ENCODE peak calls at places on chromosomes 4 and X, in eight cellular contexts. K is AG09309, S is retinal pigment epithelial cell, N is tibial artery, G is cardiac fibroblast, F is HFF-Myc, R is epithelial cell of proximal tubule, V is testis. H is an unnamed sample.

GRCh38 chrX:68894513-68895338 is 65.9 kb downstream of the EFNB1 start:
- DNase-seq in S (no peak), G (peak), R (no peak), F (no peak), V (peak), N (peak), K (no peak), H (no peak)

GRCh38 chr4:124423160-124423559 is 289.4 kb downstream of the ANKRD50 start:
- DNase-seq in V (no peak), G (peak), R (no peak), N (no peak), K (no peak), S (no peak), F (no peak), H (no peak)

GRCh38 chrX:12988797-12989196 is 13.9 kb downstream of the TMSB4X start:
- DNase-seq in F (no peak), N (no peak), G (peak), R (no peak), K (no peak), V (no peak), S (peak), H (no peak)

GRCh38 chr4:175542787-175543186 is 269.3 kb downstream of the GPM6A start:
- DNase-seq in S (no peak), V (no peak), N (no peak), K (no peak), F (no peak), R (no peak), G (peak), H (no peak)

GRCh38 chrX:71953946-71954345 is 43.3 kb downstream of the NHSL2 start:
- DNase-seq in R (no peak), N (no peak), V (no peak), F (no peak), S (no peak), K (no peak), G (no peak), H (no peak)

GRCh38 chrX:104565791-104566687 is at the start of gene IL1RAPL2:
- DNase-seq in F (no peak), S (no peak), V (peak), K (no peak), N (no peak), G (peak), R (no peak), H (peak)

GRCh38 chrX:57607295-57608187 is 15.7 kb downstream of the ZXDB start:
- DNase-seq in R (no peak), F (no peak), N (no peak), S (no peak), G (no peak), V (no peak), K (no peak), H (no peak)

GRCh38 chr4:74632634-74633033 is 161.7 kb downstream of the BTC start:
- DNase-seq in G (peak), S (peak), N (peak), F (peak), K (peak), V (peak), R (peak), H (no peak)

GRCh38 chr4:54842226-54843055 is 184.7 kb downstream of the KIT start:
- DNase-seq in R (no peak), V (no peak), K (no peak), F (no peak), G (no peak), S (no peak), N (no peak), H (no peak)

GRCh38 chr4:15186149-15186548 is 183.9 kb downstream of the CPEB2 start:
- DNase-seq in G (peak), N (no peak), F (no peak), V (no peak), S (no peak), K (no peak), R (no peak), H (no peak)

GRCh38 chrX:21398424-21398823 is 24.2 kb downstream of the CNKSR2 start:
- DNase-seq in R (no peak), G (no peak), V (no peak), N (no peak), S (no peak), K (no peak), F (no peak), H (no peak)

GRCh38 chrX:49059209-49060191 is 701 bp downstream of the CCDC120 start:
- DNase-seq in F (no peak), V (no peak), K (no peak), R (no peak), N (no peak), S (no peak), G (no peak), H (no peak)

GRCh38 chr4:100986360-100986868 is 360.9 kb downstream of the PPP3CA start:
- DNase-seq in N (no peak), K (no peak), F (no peak), S (peak), R (peak), G (peak), V (no peak), H (no peak)

GRCh38 chr4:73668806-73669205 is 48.6 kb upstream of the RASSF6 start:
- DNase-seq in N (no peak), S (no peak), K (no peak), G (peak), F (no peak), V (no peak), R (no peak), H (no peak)

GRCh38 chr4:83197555-83198235 is 83.2 kb upstream of the PLAC8 start:
- DNase-seq in R (no peak), K (no peak), F (no peak), N (no peak), S (no peak), V (no peak), G (no peak), H (no peak)

GRCh38 chr4:71132486-71132885 is 139.0 kb downstream of the DCK start:
- DNase-seq in S (no peak), K (peak), N (no peak), G (peak), R (no peak), V (no peak), F (no peak), H (no peak)

GRCh38 chrX:106718709-106719108 is 7.8 kb upstream of the RNF128 start:
- DNase-seq in S (no peak), V (no peak), N (no peak), R (no peak), F (no peak), G (no peak), K (no peak), H (no peak)

GRCh38 chrX:16444353-16444752 is 205.6 kb upstream of the S100G start:
- DNase-seq in K (no peak), S (peak), R (no peak), N (no peak), V (no peak), F (no peak), G (peak), H (no peak)

GRCh38 chr4:152967942-152968341 is 31.8 kb downstream of the FHDC1 start:
- DNase-seq in N (no peak), G (no peak), R (no peak), F (no peak), S (no peak), V (no peak), K (no peak), H (no peak)

GRCh38 chrX:23312136-23312535 is 22.5 kb upstream of the PTCHD1 start:
- DNase-seq in N (no peak), R (no peak), K (no peak), F (no peak), S (no peak), G (no peak), V (no peak), H (no peak)

DNA sequence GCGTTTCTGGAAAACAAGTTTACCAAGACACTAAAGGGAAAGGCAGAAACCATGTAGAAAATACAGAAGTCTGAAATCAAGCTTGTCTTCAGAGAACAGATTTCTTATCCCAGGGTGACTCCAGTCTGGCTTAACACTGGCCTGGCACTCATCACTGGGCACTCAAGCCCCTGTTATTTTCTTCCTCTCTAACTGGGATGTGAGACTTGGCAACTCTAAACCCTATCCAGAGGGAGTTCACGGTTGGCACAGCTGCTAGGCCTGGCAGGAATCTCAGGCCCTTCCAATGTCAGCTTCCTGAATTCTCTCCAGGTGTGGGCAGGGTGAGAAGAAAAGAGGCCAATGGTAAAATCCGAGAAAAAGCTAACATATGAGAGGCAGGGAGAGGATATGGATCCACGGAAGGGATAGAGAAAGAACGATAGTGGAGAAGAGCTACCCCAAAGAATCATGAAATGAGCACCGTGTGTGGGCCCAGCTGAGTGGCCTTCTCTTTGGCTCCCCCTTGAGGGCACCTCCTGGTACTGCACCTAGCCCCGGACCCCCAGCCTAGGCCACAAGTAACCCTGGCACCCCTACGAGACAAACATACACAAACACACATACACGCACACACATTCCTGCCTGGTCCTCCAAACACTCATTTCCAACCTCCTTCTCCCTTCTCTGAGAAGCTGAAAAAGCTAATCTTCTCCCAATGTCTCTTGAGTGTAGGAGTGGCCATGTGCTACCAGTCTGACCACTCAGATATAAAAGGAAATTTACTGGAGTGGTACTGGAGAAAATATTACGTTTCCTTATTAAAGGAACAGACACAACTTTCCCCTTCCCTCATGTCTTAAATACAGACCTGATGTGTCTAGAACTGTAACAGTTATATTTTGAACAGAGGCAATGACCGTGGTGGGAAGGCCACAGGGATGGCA is 16.6 kb upstream of the PTCHD1 start:
- DNase-seq in V (peak), R (no peak), F (no peak), N (no peak), K (no peak), G (peak), S (no peak), H (peak)
- TF ChIP-seq CTCF in V (peak), R (peak), F (peak), N (peak), K (peak), G (peak), S (peak), H (peak)

DNA sequence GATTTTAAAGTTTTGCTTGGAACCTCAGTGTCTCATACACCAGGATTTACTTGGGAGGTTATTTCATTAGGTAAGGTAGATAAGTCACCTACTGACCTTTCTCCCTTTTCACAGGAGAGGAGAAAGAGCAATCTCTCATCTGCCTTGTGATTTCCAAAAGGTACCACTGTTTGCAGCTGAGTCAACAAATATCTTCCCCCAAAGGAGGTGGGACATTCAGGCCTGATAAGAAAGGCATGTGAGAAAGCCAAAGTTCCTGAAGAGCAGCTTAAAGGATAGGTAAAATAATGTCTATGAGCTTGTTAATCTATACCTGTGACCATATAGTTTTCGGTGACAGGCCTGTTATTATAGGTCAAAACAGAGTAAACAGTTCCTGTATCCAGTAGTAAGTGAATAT is 45.0 kb downstream of the FAM47B start:
- DNase-seq in K (no peak), V (no peak), S (no peak), F (no peak), R (no peak), N (no peak), G (no peak), H (no peak)
- TF ChIP-seq CTCF in K (no peak), V (no peak), S (no peak), F (no peak), R (no peak), N (no peak), G (no peak), H (no peak)

DNA sequence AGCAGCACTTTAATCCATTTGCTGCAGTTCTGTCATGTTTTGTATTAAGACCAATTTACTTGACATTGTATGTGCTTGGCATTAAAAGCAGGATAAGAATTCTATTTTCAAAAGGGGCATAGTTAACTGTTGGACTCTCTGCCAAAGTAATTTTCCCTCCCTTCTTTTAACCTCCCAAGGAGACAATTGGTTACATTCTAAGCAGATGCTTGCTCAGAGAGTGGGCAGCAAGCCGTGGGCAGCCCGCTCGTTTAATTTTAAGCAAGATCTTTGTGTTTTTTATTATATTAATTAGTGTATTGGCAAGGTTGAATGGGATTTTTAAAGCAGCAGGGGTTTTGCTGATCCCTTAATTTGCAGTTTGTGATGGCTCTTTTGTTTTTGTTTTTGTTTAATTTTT is 37.1 kb upstream of the KLHL8 start:
- DNase-seq in S (no peak), N (no peak), F (no peak), V (peak), G (no peak), K (no peak), R (no peak), H (no peak)
- TF ChIP-seq CTCF in S (no peak), N (no peak), F (no peak), V (no peak), G (no peak), K (no peak), R (no peak), H (no peak)

GRCh38 chrX:38175140-38175539 is 45.5 kb downstream of the SRPX start:
- DNase-seq in R (no peak), K (no peak), N (no peak), G (peak), F (no peak), S (no peak), V (peak), H (peak)
- TF ChIP-seq CTCF in R (peak), K (peak), N (no peak), G (peak), F (peak), S (peak), V (peak), H (peak)

GRCh38 chr4:26325191-26325590 is 4.4 kb downstream of the RBPJ start:
- DNase-seq in N (no peak), F (no peak), S (no peak), V (no peak), K (no peak), G (peak), R (no peak), H (no peak)

GRCh38 chr4:26326791-26327190 is 6.0 kb downstream of the RBPJ start:
- DNase-seq in R (no peak), F (peak), S (peak), K (peak), N (no peak), V (no peak), G (peak), H (no peak)

GRCh38 chr4:26321326-26322276 is 787 bp downstream of the RBPJ start:
- DNase-seq in V (peak), S (no peak), N (peak), K (no peak), F (no peak), R (no peak), G (peak), H (no peak)

GRCh38 chr4:26322349-26322748 is 1.5 kb downstream of the RBPJ start:
- DNase-seq in N (no peak), S (no peak), V (no peak), K (no peak), G (no peak), R (no peak), F (no peak), H (no peak)

DNA sequence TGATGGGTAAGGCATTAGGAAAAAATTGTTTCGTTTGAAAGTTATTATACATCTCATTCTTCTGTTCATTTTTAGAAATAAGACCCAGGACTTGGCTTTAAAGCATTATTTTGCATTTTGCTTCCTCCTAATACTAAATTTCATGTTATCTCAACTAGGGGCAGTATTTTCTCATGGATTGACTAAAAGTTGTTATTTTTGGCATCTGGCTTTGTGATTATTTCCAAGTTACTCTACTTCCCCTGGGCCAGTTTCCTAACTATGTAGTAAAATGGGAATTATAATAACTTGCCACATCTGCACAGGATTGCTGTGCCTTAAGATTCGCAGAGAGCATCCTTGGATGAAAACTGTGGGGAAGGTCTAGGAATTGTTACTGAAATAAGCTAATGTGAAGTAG is 3.0 kb downstream of the RBPJ start:
- DNase-seq in F (no peak), V (no peak), G (peak), K (peak), N (no peak), S (no peak), R (no peak), H (no peak)
- TF ChIP-seq CTCF in F (no peak), V (no peak), G (peak), K (peak), N (peak), S (peak), R (no peak), H (no peak)

DNA sequence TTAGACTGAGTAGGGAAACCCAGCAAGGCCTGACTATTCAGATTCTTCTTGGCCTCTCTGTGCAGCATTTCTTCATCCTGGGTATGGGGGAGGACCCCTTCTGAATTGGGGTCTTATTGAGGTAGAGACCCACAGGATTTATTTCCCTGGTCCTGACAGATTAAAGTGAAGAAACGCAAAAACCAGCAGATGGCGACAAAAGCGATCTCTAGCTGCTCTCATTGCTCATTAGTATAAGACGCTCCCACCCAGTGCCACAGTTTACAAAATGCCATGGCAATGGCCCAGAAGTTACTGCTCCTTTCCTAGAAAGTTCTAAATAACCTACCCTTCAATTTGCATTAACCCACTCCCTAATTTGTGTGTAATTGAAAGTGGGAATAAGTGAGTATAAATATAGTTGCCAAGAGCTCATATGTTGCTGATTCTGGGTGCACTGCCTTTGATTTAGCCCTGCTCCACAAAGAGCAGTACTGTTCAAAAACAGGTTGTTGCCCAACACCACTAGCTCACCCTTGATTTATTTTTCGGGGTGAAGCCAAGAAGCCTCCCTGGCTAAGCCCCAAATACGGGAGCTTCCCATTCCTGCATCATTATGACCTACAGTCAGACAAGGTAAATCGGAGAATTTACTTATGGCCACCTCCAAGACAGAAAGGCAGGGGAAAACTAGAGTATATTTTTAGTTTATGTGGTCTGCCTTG is 3.7 kb upstream of the BEX4 start:
- DNase-seq in F (no peak), S (no peak), R (no peak), N (no peak), G (peak), V (peak), K (no peak), H (peak)
- TF ChIP-seq CTCF in F (peak), S (peak), R (peak), N (no peak), G (peak), V (peak), K (peak), H (peak)

DNA sequence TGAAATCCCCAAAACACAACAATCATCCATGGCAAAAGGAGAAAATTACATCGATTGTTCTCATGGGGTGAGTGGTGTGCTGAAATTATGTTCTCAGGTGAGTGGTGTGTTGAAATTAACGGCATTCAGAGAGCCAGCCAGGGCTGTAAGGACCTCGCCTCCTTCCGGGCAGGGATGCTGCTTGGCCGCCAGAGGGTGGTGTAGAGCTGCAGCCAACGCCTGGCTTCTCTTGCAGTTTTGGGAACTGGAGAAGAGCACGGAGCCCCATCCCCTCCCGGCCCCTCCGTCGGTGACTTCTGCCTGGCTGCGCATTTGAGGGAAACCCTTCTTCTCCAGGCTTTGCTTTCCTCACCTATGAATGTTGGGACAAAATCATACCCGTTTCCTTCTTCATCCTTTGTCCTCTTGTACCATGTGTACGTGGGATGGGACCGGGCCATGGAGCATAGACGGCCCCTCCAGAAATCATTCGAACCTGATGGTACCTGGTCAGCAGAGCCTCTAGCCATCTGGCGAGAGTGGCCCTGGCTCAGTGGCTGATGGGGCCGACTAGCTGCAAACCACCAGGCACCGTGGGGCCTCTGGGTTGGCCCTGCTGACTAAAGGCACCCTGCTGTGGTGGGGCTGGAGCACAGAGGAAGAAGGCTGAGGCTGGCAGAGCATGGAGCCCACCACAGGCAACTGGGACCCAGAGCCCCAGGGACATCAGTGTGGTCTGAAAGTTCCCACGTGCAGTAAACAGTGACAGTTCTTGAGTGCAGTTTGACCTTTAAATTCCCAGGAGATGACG is 28.4 kb downstream of the TRMT44 start:
- DNase-seq in S (no peak), F (peak), R (no peak), G (peak), V (peak), N (peak), K (no peak), H (peak)
- TF ChIP-seq CTCF in S (peak), F (peak), R (peak), G (peak), V (peak), N (peak), K (peak), H (peak)

H was measured in GM13976.